ENCODE peak calls at places on chromosomes 3 and 15, in seven cellular contexts. F, N, V, A, W, X and I are unnamed samples.

GRCh38 chr3:4425707-4426106 is 41.4 kb downstream of the SUMF1 start:
- DNase-seq in A (no peak), W (no peak), N (no peak), F (no peak), V (no peak), X (no peak), I (no peak)

GRCh38 chr15:38576261-38576660 is 11.6 kb upstream of the RASGRP1 start:
- DNase-seq in F (no peak), A (no peak), X (no peak), V (no peak), N (no peak), W (no peak), I (no peak)

GRCh38 chr3:143302638-143303171 is 183.1 kb downstream of the CHST2 start:
- DNase-seq in N (no peak), V (no peak), W (peak; percentile 88), A (peak; percentile 81), X (no peak), F (peak; percentile 68), I (no peak)

GRCh38 chr3:50450135-50450911 is 53.1 kb downstream of the CACNA2D2 start:
- DNase-seq in A (peak; percentile 21), X (no peak), W (peak; percentile 91), F (no peak), N (no peak), V (no peak), I (no peak)

GRCh38 chr3:99925584-99925983 is 107.9 kb downstream of the CMSS1 start:
- DNase-seq in V (no peak), F (no peak), X (no peak), A (peak; percentile 70), N (no peak), W (no peak), I (no peak)

GRCh38 chr3:58034738-58035511 is 26.7 kb downstream of the FLNB start:
- DNase-seq in V (peak; percentile 88), N (no peak), A (no peak), F (no peak), W (no peak), X (peak; percentile 90), I (no peak)

GRCh38 chr15:40875996-40876740 is 2.1 kb upstream of the RHOV start:
- DNase-seq in A (no peak), F (no peak), N (no peak), X (no peak), W (peak; percentile 22), V (no peak), I (no peak)

GRCh38 chr15:69648215-69648614 is 195.6 kb downstream of the RPLP1 start:
- DNase-seq in F (no peak), N (no peak), X (no peak), W (no peak), A (no peak), V (no peak), I (no peak)

GRCh38 chr3:195255176-195255500 is 15.8 kb downstream of the XXYLT1 start:
- DNase-seq in X (no peak), N (no peak), V (no peak), A (no peak), F (no peak), W (no peak), I (no peak)

DNA sequence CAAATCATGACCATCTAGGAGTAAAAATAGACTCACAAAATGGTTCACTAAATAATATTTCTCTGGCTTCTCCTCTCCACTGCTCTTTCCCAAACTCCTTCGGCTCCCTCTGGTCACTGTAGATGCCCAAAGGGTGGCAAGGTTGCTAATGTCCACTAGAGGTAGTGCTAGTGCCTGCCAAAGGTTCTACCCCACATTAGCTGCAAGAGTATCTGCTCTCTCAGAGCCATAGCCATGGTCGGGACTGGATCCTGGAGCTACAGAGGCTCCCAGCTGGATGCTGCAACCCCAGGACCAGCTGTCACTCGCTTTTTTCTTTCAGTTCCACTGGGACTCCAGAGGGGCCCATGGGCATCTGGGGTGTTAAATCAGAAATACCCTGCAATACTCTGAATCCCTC is 8.5 kb downstream of the HTR3D start:
- DNase-seq in A (peak; percentile 26), V (no peak), F (no peak), N (no peak), W (no peak), X (no peak), I (no peak)
- TF ChIP-seq CTCF in A (peak; percentile 36), V (no peak), F (peak; percentile 53), N (peak; percentile 90), W (no peak), X (peak; percentile 45), I (peak; percentile 34)

GRCh38 chr3:85342915-85343314 is 384.1 kb downstream of the CADM2 start:
- DNase-seq in V (no peak), N (peak; percentile 24), A (no peak), F (no peak), X (peak; percentile 38), W (no peak), I (peak; percentile 8)
- TF ChIP-seq CTCF in V (no peak), N (peak; percentile 55), A (no peak), F (no peak), X (peak; percentile 56), W (no peak), I (peak; percentile 64)

GRCh38 chr15:100653608-100654007 is 51.2 kb downstream of the ASB7 start:
- DNase-seq in N (no peak), V (no peak), X (no peak), F (no peak), W (no peak), A (peak; percentile 41), I (no peak)

GRCh38 chr15:100650685-100651084 is 48.3 kb downstream of the ASB7 start:
- DNase-seq in A (no peak), W (no peak), N (no peak), F (no peak), X (no peak), V (no peak), I (no peak)

GRCh38 chr15:100651253-100651652 is 48.9 kb downstream of the ASB7 start:
- DNase-seq in X (no peak), F (no peak), W (no peak), V (no peak), A (peak; percentile 19), N (no peak), I (no peak)
- TF ChIP-seq CTCF in X (no peak), F (no peak), W (no peak), V (no peak), A (no peak), N (no peak), I (no peak)

GRCh38 chr3:128486692-128487537 is 6.1 kb downstream of the GATA2 start:
- DNase-seq in X (no peak), N (no peak), W (peak; percentile 82), V (no peak), F (no peak), A (no peak), I (no peak)

GRCh38 chr3:128486157-128486691 is 6.8 kb downstream of the GATA2 start:
- DNase-seq in F (no peak), V (no peak), W (no peak), A (no peak), X (no peak), N (no peak), I (no peak)

GRCh38 chr3:128487813-128488635 is 5.0 kb downstream of the GATA2 start:
- DNase-seq in X (peak; percentile 53), W (peak; percentile 95), V (peak; percentile 66), A (peak; percentile 64), N (no peak), F (peak; percentile 55), I (peak; percentile 67)

GRCh38 chr3:128488636-128488994 is 4.4 kb downstream of the GATA2 start:
- DNase-seq in F (no peak), A (no peak), X (no peak), V (no peak), N (no peak), W (no peak), I (no peak)

DNA sequence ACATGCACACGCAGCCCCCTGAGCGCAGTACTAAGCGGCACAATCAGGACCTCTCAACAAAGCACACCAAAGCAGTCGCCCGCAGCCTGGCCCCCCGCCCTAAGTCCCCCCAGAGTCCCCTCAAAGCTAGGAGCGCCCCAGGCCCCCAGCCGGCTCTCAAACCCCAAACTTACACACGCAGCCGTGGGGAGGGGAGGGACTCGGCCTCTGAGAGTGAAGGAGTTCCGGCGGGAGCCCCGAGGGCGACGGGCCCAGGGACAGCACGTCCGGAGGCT is 5.5 kb downstream of the GATA2 start:
- DNase-seq in X (no peak), W (no peak), N (no peak), V (no peak), F (no peak), A (no peak), I (no peak)
- TF ChIP-seq CTCF in X (no peak), W (no peak), N (no peak), V (no peak), F (no peak), A (no peak), I (no peak)